ENCODE peak calls at places on chromosomes 1 and 21, in five cellular contexts. J is pancreas, Q is tibial nerve, U is MM.1S, V is brain microvascular endothelial cell. K is an unnamed sample.

GRCh38 chr21:45466330-45467220 is 61.6 kb downstream of the COL18A1 start:
- DNase-seq in V (no peak), J (peak; percentile 8), U (no peak), Q (no peak), K (no peak)

GRCh38 chr1:68327414-68327813 is 95.1 kb upstream of the WLS start:
- DNase-seq in Q (no peak), J (no peak), U (no peak), V (no peak), K (no peak)

GRCh38 chr21:26513212-26513611 is 59.9 kb downstream of the CYYR1 start:
- DNase-seq in Q (no peak), J (no peak), V (peak; percentile 14), U (no peak), K (no peak)

GRCh38 chr1:17861685-17862084 is 106.6 kb downstream of the ACTL8 start:
- DNase-seq in Q (no peak), V (peak; percentile 57), U (no peak), J (no peak), K (no peak)

GRCh38 chr21:35366348-35367085 is 317.4 kb upstream of the RUNX1 start:
- DNase-seq in J (no peak), Q (no peak), V (peak; percentile 46), U (no peak), K (no peak)

GRCh38 chr1:30450818-30451233 is 272.6 kb downstream of the MATN1 start:
- DNase-seq in U (no peak), V (no peak), J (no peak), Q (no peak), K (no peak)

GRCh38 chr1:1082239-1083180 is 8.4 kb upstream of the RNF223 start:
- DNase-seq in Q (no peak), V (no peak), U (no peak), J (peak; percentile 43), K (peak; percentile 40)

GRCh38 chr1:223748405-223748772 is 36.0 kb downstream of the CAPN2 start:
- DNase-seq in V (no peak), Q (no peak), U (no peak), J (no peak), K (no peak)

GRCh38 chr1:59433440-59433813 is 136.5 kb downstream of the FGGY start:
- DNase-seq in J (no peak), Q (no peak), V (no peak), U (no peak), K (no peak)

GRCh38 chr21:44509539-44509938 is 30.5 kb downstream of the KRTAP10-1 start:
- DNase-seq in U (peak; percentile 47), J (peak; percentile 96), V (no peak), Q (no peak), K (no peak)

GRCh38 chr1:83857108-83857507 is 141.8 kb downstream of the TTLL7 start:
- DNase-seq in V (no peak), Q (no peak), U (no peak), J (no peak), K (no peak)

GRCh38 chr1:23214640-23215039 is 2.7 kb downstream of the HTR1D start:
- DNase-seq in Q (no peak), V (no peak), U (no peak), J (no peak), K (no peak)

GRCh38 chr21:28641731-28642130 is 350.9 kb downstream of the LTN1 start:
- DNase-seq in V (no peak), Q (no peak), J (no peak), U (no peak), K (no peak)

GRCh38 chr1:77412069-77412793 is 130.4 kb downstream of the AK5 start:
- DNase-seq in V (no peak), Q (no peak), U (no peak), J (no peak), K (no peak)

GRCh38 chr1:216210081-216210480 is 213.2 kb downstream of the USH2A start:
- DNase-seq in U (no peak), Q (no peak), J (no peak), V (no peak), K (no peak)

GRCh38 chr1:209769956-209770355 is 14.1 kb downstream of the TRAF3IP3 start:
- DNase-seq in V (peak; percentile 45), Q (no peak), U (no peak), J (no peak), K (no peak)

DNA sequence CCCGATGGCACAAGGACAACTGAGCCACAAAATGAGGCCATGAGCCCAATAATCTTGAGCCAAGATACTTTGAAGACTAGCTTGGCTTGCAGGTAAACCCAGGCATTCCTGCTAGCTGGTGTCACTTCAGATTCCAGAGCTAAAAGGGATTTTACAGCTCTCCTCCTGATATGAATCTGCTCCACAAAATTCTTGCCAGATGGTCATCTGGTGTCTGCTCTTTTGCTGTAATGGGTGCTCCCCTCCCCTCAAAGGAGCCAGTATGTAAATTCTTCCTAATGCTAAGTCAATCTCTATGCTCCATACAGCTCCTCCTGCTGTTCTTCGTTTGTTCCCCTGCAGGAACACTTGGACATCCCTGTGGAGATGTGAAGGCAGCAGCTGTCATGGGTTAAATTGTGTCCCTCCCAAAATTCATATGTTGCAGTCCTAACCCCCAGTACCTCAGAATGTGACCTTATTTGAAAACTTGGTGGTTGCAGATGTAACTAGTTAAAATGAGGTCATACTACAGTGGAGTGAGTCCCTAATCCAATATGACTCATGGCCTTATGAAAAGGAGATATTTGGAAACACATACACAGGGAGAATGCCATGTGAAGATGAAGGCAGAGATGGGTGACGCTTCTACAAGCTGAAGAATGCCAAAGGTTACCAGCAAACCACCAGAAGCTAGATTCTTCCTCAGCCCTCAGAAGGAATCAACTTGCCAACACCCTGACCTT is 180.6 kb upstream of the PALMD start:
- DNase-seq in J (no peak), U (no peak), V (peak; percentile 61), Q (no peak), K (no peak)
- TF ChIP-seq CTCF in J (no peak), U (no peak), V (peak; percentile 23), Q (no peak), K (no peak)

GRCh38 chr1:160209041-160209655 is 4.0 kb downstream of the PEA15 start:
- DNase-seq in V (no peak), J (no peak), Q (no peak), U (no peak), K (no peak)
- H3K27ac ChIP-seq in V (no peak overlapping the region), J (peak overlapping the region; percentile 11), Q (no peak overlapping the region), U (no peak overlapping the region), K (peak overlapping the region; percentile 98)

DNA sequence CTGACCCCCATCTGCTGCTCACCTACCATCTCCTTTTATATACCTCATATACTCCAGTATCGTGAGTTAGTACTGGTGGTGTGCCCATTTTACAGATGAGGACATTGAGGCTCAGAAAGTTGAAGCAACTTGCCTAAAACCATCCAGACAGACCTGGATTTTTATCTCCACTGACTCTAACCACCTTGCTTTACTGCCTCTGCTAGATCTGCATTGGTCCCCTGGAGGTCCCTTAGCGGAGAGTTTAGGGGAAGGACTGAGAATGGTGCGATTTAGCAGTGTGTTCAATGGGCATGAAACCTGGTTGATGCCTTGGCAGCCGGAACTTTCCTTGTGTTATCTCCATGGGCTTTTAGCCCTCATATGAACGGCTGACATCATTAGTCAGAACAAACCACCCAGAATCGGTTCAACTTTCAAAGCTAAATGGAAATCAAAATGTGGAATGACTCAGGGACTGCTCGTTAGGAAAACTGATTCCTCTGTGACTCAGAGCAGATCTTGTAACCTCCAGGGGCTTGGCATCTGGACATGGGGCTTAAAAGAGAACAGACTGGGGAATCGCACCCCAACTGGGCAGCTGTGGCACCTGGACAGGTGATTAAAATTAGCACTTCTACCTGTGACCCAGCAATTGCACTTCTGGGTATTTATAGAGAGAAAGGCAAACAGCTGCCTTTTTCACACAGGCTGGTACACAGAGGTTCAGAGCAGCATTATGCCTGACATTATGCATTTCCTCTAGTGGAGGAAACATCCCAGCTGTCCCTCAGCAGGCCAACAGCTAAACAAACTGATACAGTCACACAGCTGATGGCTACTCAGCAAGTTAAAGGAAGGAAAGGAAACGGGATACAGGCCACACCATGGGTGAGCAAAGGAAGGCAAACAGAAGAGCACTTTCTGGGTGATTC is 25.3 kb downstream of the TMEM51 start:
- DNase-seq in U (peak; percentile 84), Q (no peak), J (peak; percentile 86), V (peak; percentile 91), K (no peak)
- TF ChIP-seq CTCF in U (no peak), Q (no peak), J (no peak), V (no peak), K (no peak)

DNA sequence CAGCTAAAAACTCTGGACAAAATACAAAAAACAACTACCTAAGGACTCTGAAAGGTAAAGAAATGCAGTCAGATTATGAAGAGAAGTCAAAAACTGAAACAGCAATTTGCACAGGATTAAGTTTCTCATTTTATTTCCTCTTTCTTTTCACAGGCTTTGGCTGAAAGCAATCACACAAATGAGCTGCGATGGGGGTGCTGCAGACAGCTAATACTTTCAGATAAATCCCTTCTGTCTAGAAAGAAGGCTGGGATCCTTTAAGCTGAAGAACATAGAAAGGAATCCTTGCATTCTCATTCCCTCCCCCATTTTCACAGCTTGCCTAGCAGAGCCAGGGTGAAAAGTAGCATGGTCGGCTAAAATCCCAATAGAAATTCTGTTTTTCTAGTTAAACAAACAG is 32.0 kb upstream of the PRDX6 start:
- DNase-seq in V (no peak), J (no peak), U (peak; percentile 54), Q (no peak), K (no peak)
- H3K27ac ChIP-seq in V (no peak overlapping the region), J (no peak overlapping the region), U (peak overlapping the region; percentile 64), Q (no peak overlapping the region), K (no peak overlapping the region)

GRCh38 chr1:64473367-64473766 is 3.4 kb downstream of the CACHD1 start:
- DNase-seq in U (no peak), J (no peak), Q (no peak), V (no peak), K (no peak)
- TF ChIP-seq CTCF in U (no peak), J (no peak), Q (no peak), V (no peak), K (no peak)

GRCh38 chr1:75725861-75726361 is 1.4 kb downstream of the ACADM start:
- DNase-seq in Q (no peak), J (peak; percentile 54), V (no peak), U (peak; percentile 17), K (no peak)
- H3K27ac ChIP-seq in Q (peak overlapping the region; percentile 94), J (peak overlapping the region; percentile 94), V (no peak overlapping the region), U (peak overlapping the region; percentile 71), K (peak overlapping the region; percentile 97)

GRCh38 chr1:181476581-181476980 is 6.7 kb upstream of the CACNA1E start:
- DNase-seq in V (no peak), J (no peak), Q (no peak), U (no peak), K (no peak)

GRCh38 chr1:181482521-181483083 is 715 bp upstream of the CACNA1E start:
- DNase-seq in Q (no peak), J (no peak), V (no peak), U (peak; percentile 38), K (peak; percentile 86)

GRCh38 chr1:181475580-181475979 is 7.7 kb upstream of the CACNA1E start:
- DNase-seq in U (no peak), J (no peak), V (no peak), Q (no peak), K (no peak)

GRCh38 chr1:181482001-181482430 is 1.3 kb upstream of the CACNA1E start:
- DNase-seq in Q (no peak), J (no peak), U (no peak), V (no peak), K (no peak)

GRCh38 chr1:181479137-181479745 is 4.1 kb upstream of the CACNA1E start:
- DNase-seq in V (peak; percentile 47), Q (no peak), U (peak; percentile 67), J (peak; percentile 36), K (peak; percentile 73)
- TF ChIP-seq CTCF in V (peak; percentile 82), Q (peak; percentile 61), U (peak; percentile 97), J (peak; percentile 69), K (peak; percentile 51)

GRCh38 chr1:34795916-34796315 is 3.1 kb downstream of the GJA4 start:
- DNase-seq in J (no peak), V (no peak), Q (no peak), U (no peak), K (no peak)
- H3K27ac ChIP-seq in J (no peak overlapping the region), V (no peak overlapping the region), Q (no peak overlapping the region), U (no peak overlapping the region), K (no peak overlapping the region)